ENCODE peak calls at places on chromosomes 13 and 19, in five cellular contexts. X is HFF-Myc, D is psoas muscle, Z is cardiac muscle cell, W is fibroblast of mammary gland. F is an unnamed sample.

GRCh38 chr13:110916671-110917142 is 1.8 kb upstream of the ANKRD10 start:
- DNase-seq in Z (no peak), D (no peak), W (peak), X (no peak), F (peak)

GRCh38 chr13:44218501-44219240 is 155.0 kb upstream of the SERP2 start:
- DNase-seq in D (peak), X (no peak), W (peak), Z (no peak), F (no peak)

GRCh38 chr13:110922506-110922905 is 7.6 kb upstream of the ANKRD10 start:
- DNase-seq in W (no peak), X (no peak), Z (no peak), D (no peak), F (no peak)

GRCh38 chr19:16133818-16134217 is 9.7 kb upstream of the HSH2D start:
- DNase-seq in X (no peak), Z (no peak), D (no peak), W (peak), F (no peak)

GRCh38 chr13:29125145-29125933 is 305.2 kb downstream of the MTUS2 start:
- DNase-seq in Z (peak), X (no peak), D (no peak), W (no peak), F (no peak)

GRCh38 chr19:14378890-14379289 is 2.4 kb upstream of the ADGRE5 start:
- DNase-seq in W (no peak), D (no peak), Z (no peak), X (no peak), F (no peak)

GRCh38 chr19:57803594-57804325 is 11.0 kb downstream of the ZNF552 start:
- DNase-seq in D (no peak), W (peak), X (peak), Z (peak), F (peak)

GRCh38 chr13:30690282-30691188 is 44.8 kb upstream of the ALOX5AP start:
- DNase-seq in Z (no peak), W (peak), X (peak), D (peak), F (peak)

GRCh38 chr19:29606420-29606747 is 301 bp downstream of the POP4 start:
- DNase-seq in W (no peak), Z (no peak), D (no peak), X (no peak), F (no peak)

GRCh38 chr13:46761866-46762265 is 35.1 kb downstream of the ESD start:
- DNase-seq in Z (no peak), X (no peak), W (no peak), D (no peak), F (no peak)

GRCh38 chr13:35731471-35731870 is 255.0 kb upstream of the MAB21L1 start:
- DNase-seq in W (no peak), X (no peak), D (no peak), Z (no peak), F (no peak)

GRCh38 chr13:51818771-51819511 is 15.0 kb upstream of the DHRS12 start:
- DNase-seq in D (peak), X (no peak), Z (no peak), W (no peak), F (no peak)

GRCh38 chr13:43376596-43376995 is 353.2 kb downstream of the DNAJC15 start:
- DNase-seq in W (no peak), X (no peak), D (no peak), Z (no peak), F (no peak)

GRCh38 chr19:42547927-42548326 is 19.6 kb upstream of the CEACAM1 start:
- DNase-seq in D (no peak), X (no peak), W (no peak), Z (no peak), F (no peak)

GRCh38 chr19:50568321-50569022 is at the start of gene LRRC4B:
- DNase-seq in D (no peak), W (no peak), Z (peak), X (no peak), F (no peak)

GRCh38 chr19:45657520-45658163 is 10.4 kb upstream of the GIPR start:
- DNase-seq in D (no peak), Z (peak), X (no peak), W (no peak), F (no peak)

GRCh38 chr19:46613525-46613924 is 11.4 kb downstream of the PTGIR start:
- DNase-seq in Z (no peak), W (no peak), X (no peak), D (no peak), F (no peak)

GRCh38 chr13:52850396-52851152 is 2.1 kb upstream of the PCDH8 start:
- DNase-seq in D (peak), W (peak), Z (peak), X (no peak), F (no peak)

GRCh38 chr13:113029061-113029445 is 60.0 kb downstream of the MCF2L start:
- DNase-seq in W (no peak), D (no peak), Z (no peak), X (no peak), F (no peak)

GRCh38 chr13:57633141-57633949 is 1.8 kb downstream of the PCDH17 start:
- DNase-seq in D (peak), X (no peak), Z (peak), W (no peak), F (no peak)

GRCh38 chr13:75264611-75265010 is 217.4 kb downstream of the TBC1D4 start:
- DNase-seq in W (no peak), Z (no peak), X (no peak), D (no peak), F (no peak)

GRCh38 chr13:103188688-103189326 is 122.6 kb upstream of the SLC10A2 start:
- DNase-seq in W (peak), D (no peak), Z (peak), X (no peak), F (no peak)

GRCh38 chr13:83620535-83621220 is 261.6 kb downstream of the SLITRK1 start:
- DNase-seq in D (no peak), X (no peak), W (peak), Z (no peak), F (no peak)

GRCh38 chr19:52722062-52723005 is 12.5 kb downstream of the ZNF611 start:
- DNase-seq in W (peak), D (no peak), X (peak), Z (no peak), F (peak)

GRCh38 chr19:51094696-51095279 is 12.1 kb upstream of the KLK14 start:
- DNase-seq in D (no peak), W (no peak), X (no peak), Z (peak), F (no peak)

GRCh38 chr13:29543230-29544215 is 52.0 kb downstream of the SLC7A1 start:
- DNase-seq in Z (no peak), D (no peak), W (peak), X (no peak), F (no peak)

GRCh38 chr19:15014579-15014978 is 34.7 kb upstream of the CASP14 start:
- DNase-seq in W (no peak), Z (no peak), D (no peak), X (no peak), F (no peak)

DNA sequence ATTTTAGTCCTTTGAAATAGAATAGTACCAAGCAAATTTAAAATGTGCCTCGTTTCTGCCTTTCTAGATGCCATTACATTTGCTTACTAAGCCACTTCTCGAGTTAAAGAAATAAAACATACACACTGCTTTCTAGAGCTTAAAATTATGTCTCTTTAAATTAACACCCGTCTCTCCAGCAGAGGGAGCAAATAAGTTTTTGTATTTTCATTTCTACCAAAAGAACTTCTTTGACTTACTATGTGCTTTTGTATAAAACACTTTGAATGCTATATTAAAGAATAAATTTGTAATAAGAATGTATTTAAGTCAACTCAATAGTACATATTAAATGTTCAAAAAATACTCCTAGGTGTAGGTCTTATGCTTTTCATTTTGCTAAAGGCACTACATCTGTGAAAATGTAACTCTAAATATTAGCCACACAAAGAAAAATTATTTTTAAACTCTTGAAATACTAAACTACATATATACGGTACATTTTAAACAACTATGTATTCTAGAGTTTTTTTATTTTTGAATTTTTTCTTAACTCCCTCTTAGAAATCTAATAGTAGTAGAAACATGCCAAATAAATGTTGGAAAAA is 269.3 kb upstream of the MIR17HG start:
- DNase-seq in D (no peak), X (no peak), Z (peak), W (no peak), F (no peak)
- TF ChIP-seq CTCF in D (peak), X (no peak), Z (peak), W (peak), F (no peak)

GRCh38 chr19:19644054-19644388 is 564 bp upstream of the GMIP start:
- DNase-seq in W (no peak), D (no peak), Z (no peak), X (no peak), F (no peak)
- H3K4me3 ChIP-seq in W (no peak), D (peak), Z (no peak), X (peak), F (no peak)

DNA sequence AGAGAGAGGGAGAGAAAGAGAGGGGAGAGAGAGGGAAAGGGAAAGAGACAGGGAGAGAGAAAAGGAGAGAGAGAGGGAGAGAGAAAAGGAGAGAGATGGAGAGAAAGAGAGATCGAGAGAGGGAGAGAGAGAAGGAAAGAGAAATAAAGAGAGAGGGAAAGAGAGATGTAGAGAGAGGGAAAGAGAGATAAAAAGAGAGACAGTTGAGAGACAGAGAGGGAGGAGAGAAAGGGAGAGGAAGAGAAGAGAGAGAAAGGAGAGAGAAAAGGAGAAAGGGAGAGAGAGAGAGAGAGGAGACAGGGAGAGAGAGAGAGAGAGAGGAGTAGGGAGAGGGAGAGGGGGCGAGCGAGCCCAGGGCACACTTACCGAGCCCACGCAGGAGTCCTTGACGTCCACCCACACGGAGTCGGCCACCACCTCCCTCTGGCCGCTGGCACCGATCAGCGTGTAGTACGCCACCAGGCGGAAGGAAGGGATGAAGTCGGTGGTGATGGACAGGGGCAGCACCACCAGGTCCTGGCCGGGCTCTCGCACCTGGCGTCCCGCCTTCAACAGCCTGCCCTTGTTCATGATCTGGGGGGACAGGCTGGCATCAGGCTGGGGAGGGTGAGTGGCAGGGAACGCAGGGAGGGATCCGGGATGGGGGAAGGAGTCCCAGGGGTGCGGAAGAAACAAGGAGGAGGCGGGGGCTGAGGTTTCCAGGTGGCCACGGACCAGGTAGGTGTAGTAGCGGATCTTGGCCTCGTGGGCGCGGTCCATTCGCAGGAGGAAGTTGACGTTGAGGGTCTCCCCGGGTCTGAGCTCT is 10.0 kb downstream of the C3 start:
- DNase-seq in X (no peak), Z (no peak), D (no peak), W (no peak), F (no peak)
- TF ChIP-seq CTCF in X (no peak), Z (no peak), D (no peak), W (no peak), F (no peak)

DNA sequence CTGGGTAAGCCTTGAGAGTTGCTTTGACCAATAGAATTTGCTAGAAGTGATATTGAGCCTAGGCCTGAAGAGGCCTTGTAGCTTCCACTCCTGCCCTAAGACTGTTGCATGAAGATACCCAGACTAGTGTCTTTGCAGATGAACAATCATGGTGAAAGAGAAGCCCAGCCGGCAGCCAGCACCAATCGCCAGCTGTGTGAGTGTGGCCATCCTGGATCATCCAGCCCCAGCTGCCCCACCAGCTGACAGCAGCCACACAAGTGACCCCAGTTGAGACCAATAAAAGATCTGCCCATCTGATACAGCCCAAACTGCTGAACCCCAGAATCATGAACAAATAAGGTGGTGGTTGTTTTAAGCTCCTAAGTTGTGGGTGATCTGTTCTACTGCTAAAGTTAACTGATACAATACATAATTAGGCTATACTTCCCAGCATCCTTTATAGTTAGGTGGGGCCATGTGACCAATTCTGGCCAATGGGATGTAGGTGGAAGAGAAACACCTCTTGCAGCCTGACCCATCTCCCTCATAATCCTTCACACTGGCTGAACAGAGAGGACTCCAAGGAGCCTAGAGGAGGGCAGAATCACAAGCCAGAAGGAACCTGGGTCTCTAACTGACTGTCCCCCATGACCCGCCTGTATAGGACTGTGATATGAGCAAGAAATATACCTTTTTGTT is 9.4 kb upstream of the ZNF428 start:
- DNase-seq in W (no peak), D (no peak), X (no peak), Z (no peak), F (no peak)
- H3K4me3 ChIP-seq in W (no peak), D (no peak), X (no peak), Z (no peak), F (no peak)

DNA sequence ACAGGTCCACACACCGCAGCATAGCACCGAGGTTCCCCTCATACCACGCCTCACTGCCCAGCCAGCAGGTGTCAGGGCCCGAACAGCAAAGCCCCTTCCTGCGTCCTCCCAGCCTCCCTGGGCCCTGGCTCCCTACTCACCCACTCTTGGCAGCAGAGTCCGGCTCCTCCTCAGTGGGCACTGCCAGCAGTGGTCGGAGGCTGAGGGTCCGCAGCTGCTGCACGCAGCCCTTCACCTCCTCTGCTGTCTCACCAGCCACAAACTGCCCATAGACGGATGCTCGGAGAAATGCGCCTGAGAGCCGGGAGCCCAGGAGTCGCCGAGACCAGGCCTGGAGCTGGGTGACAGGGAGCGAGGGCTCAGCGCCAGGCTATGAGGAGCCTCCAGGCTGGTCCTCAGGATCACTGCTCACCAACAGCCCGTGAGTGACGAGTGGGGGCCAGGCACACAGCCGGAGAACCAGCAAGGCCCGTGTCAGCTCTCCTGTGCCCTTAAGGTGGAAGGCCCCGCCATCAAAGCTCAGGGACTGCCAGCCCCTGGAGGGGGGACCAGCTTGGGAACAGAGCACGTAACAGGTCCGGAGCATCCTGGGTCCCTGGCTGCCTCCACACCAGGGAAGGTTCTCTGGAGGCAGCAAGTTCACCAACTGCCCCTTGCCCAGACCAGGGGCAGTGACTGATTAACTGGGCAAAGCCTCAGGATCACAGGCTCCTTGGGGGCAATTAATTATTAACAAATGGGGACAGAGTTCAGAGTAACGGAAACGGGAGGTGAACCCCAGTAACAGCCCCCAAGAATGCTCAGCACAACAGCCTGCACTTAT is at the start of gene PRODH2:
- DNase-seq in X (no peak), Z (no peak), W (no peak), D (no peak), F (no peak)
- TF ChIP-seq CTCF in X (no peak), Z (no peak), W (no peak), D (no peak), F (no peak)

GRCh38 chr19:37928527-37929286 is 21.7 kb downstream of the SIPA1L3 start:
- DNase-seq in Z (no peak), W (no peak), D (no peak), X (no peak), F (no peak)
- H3K4me3 ChIP-seq in Z (no peak), W (no peak), D (no peak), X (no peak), F (no peak)

GRCh38 chr19:1237027-1237659 is 662 bp downstream of the CBARP start:
- DNase-seq in Z (no peak), W (peak), X (no peak), D (no peak), F (no peak)

GRCh38 chr19:1234670-1235380 is 3.0 kb downstream of the CBARP start:
- DNase-seq in D (no peak), Z (no peak), X (no peak), W (no peak), F (no peak)

GRCh38 chr19:1234041-1234669 is 3.6 kb downstream of the CBARP start:
- DNase-seq in X (no peak), Z (no peak), D (no peak), W (no peak), F (no peak)

GRCh38 chr19:1236566-1236965 is 1.2 kb downstream of the CBARP start:
- DNase-seq in W (no peak), Z (no peak), D (no peak), X (no peak), F (no peak)

DNA sequence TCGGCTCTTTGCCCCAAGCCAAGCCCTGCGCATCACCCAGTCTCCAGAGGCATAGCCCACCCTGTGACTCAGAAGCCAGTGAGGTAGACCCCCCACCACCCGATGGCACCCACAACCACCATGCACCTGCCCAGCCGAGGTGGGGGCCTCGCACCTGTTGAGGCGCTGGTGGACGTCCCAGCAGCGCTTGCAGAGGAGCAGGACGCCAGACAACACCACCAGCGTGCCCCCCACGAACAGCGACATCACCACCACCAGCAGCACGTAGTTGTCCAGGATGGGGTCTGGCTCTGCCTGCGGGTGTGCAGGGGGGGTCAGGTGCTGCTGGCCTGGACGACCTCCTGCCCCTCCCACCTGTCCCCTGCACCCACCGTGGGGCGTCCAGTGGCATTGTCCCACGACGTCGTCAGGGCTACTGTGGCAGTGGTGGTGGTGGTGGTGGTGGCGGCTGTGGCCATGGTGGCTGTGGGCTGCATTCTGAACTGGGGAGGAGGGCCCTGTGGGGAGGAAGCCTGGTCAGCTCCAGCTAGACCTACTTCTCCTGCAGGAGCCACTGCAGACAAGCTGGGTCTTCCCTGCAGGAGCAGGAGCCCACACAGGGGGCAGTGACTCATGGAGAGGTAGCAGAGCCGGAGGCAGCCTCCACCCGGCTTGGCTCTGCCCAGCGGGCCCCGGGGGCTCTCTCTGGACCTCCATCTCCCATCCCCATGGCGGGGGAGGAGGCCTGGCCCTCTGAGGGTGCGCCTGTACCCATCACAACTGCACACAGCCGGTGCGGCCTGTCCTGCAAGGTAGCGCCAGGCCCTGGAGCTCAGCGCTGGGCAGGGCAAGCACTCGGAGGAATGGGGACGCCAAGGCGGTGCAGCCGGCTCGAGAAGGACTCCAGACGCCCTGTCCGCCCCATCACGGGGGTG is 1.9 kb downstream of the CBARP start:
- DNase-seq in W (peak), Z (no peak), X (no peak), D (no peak), F (no peak)
- TF ChIP-seq CTCF in W (no peak), Z (no peak), X (no peak), D (no peak), F (no peak)

DNA sequence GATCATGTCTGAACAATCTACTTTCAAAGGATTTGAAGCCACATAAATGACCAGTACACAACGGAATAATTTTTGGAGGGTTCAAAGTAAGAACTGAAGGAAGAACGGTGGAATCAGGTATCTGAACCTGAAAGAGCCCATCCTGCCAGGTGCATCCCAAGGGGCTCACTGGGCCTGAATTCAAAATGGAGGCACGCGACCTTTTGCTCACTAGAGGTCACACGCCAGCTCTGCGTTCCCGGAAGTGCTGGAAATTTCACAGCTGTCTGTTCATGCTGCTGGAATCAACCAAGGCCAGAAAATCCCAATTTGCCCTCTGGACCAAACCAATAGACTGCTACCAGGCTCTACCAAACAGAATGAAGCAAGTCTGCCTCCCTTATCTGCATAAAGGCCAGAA is 4.2 kb upstream of the RASA3 start:
- DNase-seq in X (no peak), W (no peak), Z (no peak), D (no peak), F (no peak)
- H3K4me3 ChIP-seq in X (no peak), W (no peak), Z (no peak), D (no peak), F (no peak)